ENCODE peak calls at places on chromosomes 6 and 20, in five cellular contexts. U is PC-9, R is HCT116, Y is astrocyte, B is GM23338. S is an unnamed sample.

GRCh38 chr6:135987226-135987625 is 135.7 kb downstream of the PDE7B start:
- DNase-seq in U (no peak), R (no peak), Y (no peak), B (no peak), S (no peak)

GRCh38 chr20:59603176-59603575 is 1.2 kb upstream of the PHACTR3 start:
- DNase-seq in U (no peak), R (no peak), Y (no peak), B (no peak), S (no peak)

GRCh38 chr6:121297699-121298098 is 36.6 kb downstream of the TBC1D32 start:
- DNase-seq in U (no peak), R (no peak), Y (no peak), B (no peak), S (peak)

GRCh38 chr20:3674447-3674846 is 7.4 kb downstream of the ADAM33 start:
- DNase-seq in U (no peak), R (no peak), Y (no peak), B (no peak), S (no peak)

GRCh38 chr6:150723857-150724256 is 124.2 kb downstream of the PLEKHG1 start:
- DNase-seq in U (no peak), R (no peak), Y (peak), B (no peak), S (no peak)

GRCh38 chr20:39378781-39379180 is 416.6 kb downstream of the DHX35 start:
- DNase-seq in U (no peak), R (no peak), Y (no peak), B (no peak), S (no peak)

GRCh38 chr20:32163951-32164350 is 43.6 kb downstream of the PLAGL2 start:
- DNase-seq in U (no peak), R (no peak), Y (no peak), B (no peak), S (no peak)

GRCh38 chr6:56537223-56537770 is 105.4 kb downstream of the DST start:
- DNase-seq in U (no peak), R (no peak), Y (no peak), B (no peak), S (no peak)

GRCh38 chr6:53879608-53880007 is 84.8 kb downstream of the LRRC1 start:
- DNase-seq in U (no peak), R (no peak), Y (no peak), B (no peak), S (no peak)

GRCh38 chr6:2817778-2818443 is 23.8 kb downstream of the SERPINB1 start:
- DNase-seq in U (no peak), R (no peak), Y (peak), B (no peak), S (peak)

GRCh38 chr6:122817766-122818165 is 28.7 kb downstream of the SMPDL3A start:
- DNase-seq in U (no peak), R (no peak), Y (no peak), B (no peak), S (no peak)

GRCh38 chr20:3784226-3784853 is 2.2 kb downstream of the CENPB start:
- DNase-seq in U (no peak), R (no peak), Y (no peak), B (no peak), S (no peak)

GRCh38 chr6:42257614-42258013 is 40.0 kb upstream of the MRPS10 start:
- DNase-seq in U (no peak), R (no peak), Y (no peak), B (peak), S (no peak)

GRCh38 chr20:21395666-21396044 is 1.7 kb downstream of the NKX2-4 start:
- DNase-seq in U (no peak), R (no peak), Y (no peak), B (peak), S (no peak)

GRCh38 chr6:131250121-131250520 is 114.9 kb downstream of the AKAP7 start:
- DNase-seq in U (peak), R (no peak), Y (peak), B (peak), S (peak)

GRCh38 chr20:62607366-62608217 is 34.7 kb upstream of the SLCO4A1 start:
- DNase-seq in U (no peak), R (no peak), Y (no peak), B (no peak), S (no peak)

GRCh38 chr6:28737750-28738395 is 185.9 kb downstream of the TRIM27 start:
- DNase-seq in U (no peak), R (no peak), Y (no peak), B (peak), S (no peak)

GRCh38 chr20:23361108-23361650 is 803 bp upstream of the GZF1 start:
- DNase-seq in U (no peak), R (no peak), Y (no peak), B (peak), S (peak)

GRCh38 chr20:43507150-43508080 is at the start of gene L3MBTL1:
- DNase-seq in U (peak), R (peak), Y (no peak), B (peak), S (peak)

GRCh38 chr6:51613558-51613957 is 473.9 kb downstream of the PKHD1 start:
- DNase-seq in U (no peak), R (no peak), Y (no peak), B (no peak), S (no peak)

GRCh38 chr6:1872649-1873131 is 263.0 kb downstream of the FOXC1 start:
- DNase-seq in U (no peak), R (no peak), Y (peak), B (peak), S (peak)

GRCh38 chr6:30450908-30451818 is 38.1 kb upstream of the HLA-E start:
- DNase-seq in U (no peak), R (no peak), Y (peak), B (peak), S (peak)

GRCh38 chr6:84074988-84075781 is 41.6 kb downstream of the MRAP2 start:
- DNase-seq in U (no peak), R (peak), Y (no peak), B (peak), S (no peak)

GRCh38 chr20:56656632-56657031 is 27.5 kb downstream of the TFAP2C start:
- DNase-seq in U (no peak), R (no peak), Y (no peak), B (no peak), S (no peak)

GRCh38 chr20:14687317-14687716 is 349.9 kb upstream of the FLRT3 start:
- DNase-seq in U (no peak), R (no peak), Y (no peak), B (no peak), S (no peak)

GRCh38 chr6:145732788-145733187 is 2.5 kb downstream of the EPM2A start:
- DNase-seq in U (no peak), R (no peak), Y (no peak), B (no peak), S (no peak)

GRCh38 chr6:132199343-132199742 is 201.9 kb downstream of the MOXD1 start:
- DNase-seq in U (no peak), R (no peak), Y (peak), B (no peak), S (peak)

GRCh38 chr6:123899745-123900144 is 96.1 kb downstream of the NKAIN2 start:
- DNase-seq in U (no peak), R (no peak), Y (no peak), B (no peak), S (no peak)

GRCh38 chr6:51495016-51495805 is 592.2 kb downstream of the PKHD1 start:
- DNase-seq in U (no peak), R (no peak), Y (no peak), B (peak), S (no peak)

GRCh38 chr6:156033598-156033997 is 578.0 kb upstream of the NOX3 start:
- DNase-seq in U (no peak), R (no peak), Y (no peak), B (no peak), S (no peak)

GRCh38 chr6:131293472-131293911 is 158.2 kb downstream of the AKAP7 start:
- DNase-seq in U (no peak), R (no peak), Y (no peak), B (peak), S (no peak)

GRCh38 chr6:2029130-2029794 is 216.1 kb downstream of the GMDS start:
- DNase-seq in U (peak), R (no peak), Y (no peak), B (no peak), S (no peak)

GRCh38 chr6:106973841-106974336 is 640 bp downstream of the CD24 start:
- DNase-seq in U (peak), R (no peak), Y (no peak), B (peak), S (no peak)
- TF ChIP-seq EZH2 in U (no peak), R (no peak), Y (peak), B (no peak), S (peak)

DNA sequence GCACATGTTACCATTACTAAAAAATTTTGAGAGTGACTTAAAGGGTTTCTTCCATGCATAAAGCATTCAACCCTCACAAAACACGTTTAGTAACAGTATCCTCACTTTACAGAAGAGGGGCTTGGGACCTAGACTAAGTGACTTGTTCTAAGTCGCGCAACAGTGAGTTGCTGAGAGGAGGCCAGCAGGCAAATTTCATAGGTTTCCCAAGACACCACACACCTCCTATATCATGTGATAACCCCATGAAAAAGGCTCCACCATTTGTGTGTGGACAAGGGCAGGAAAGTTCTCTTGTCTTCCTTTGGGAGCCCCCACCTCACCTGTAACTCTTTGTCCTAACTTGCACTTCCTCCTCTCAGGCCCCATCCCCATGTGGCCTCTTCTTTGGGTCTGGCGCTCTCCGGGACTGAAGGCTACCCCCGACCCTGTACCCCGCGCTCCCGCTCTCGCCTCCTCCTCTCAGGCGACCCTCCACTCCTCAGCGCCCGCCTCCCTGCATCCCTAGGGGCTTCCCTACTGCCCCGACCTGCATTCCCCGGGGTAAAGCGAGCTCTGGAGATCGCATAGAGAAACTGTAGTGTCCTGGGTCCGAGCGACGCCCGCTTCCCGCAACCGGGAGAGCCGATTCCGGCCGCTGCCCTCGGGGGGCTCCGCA is 397 bp downstream of the PSMB8 start:
- DNase-seq in U (no peak), R (no peak), Y (no peak), B (no peak), S (peak)
- TF ChIP-seq EZH2 in U (no peak), R (no peak), Y (no peak), B (no peak), S (no peak)

GRCh38 chr6:68634503-68635411 is at the start of gene ADGRB3:
- DNase-seq in U (peak), R (no peak), Y (peak), B (peak), S (peak)
- TF ChIP-seq EZH2 in U (no peak), R (no peak), Y (no peak), B (no peak), S (peak)

DNA sequence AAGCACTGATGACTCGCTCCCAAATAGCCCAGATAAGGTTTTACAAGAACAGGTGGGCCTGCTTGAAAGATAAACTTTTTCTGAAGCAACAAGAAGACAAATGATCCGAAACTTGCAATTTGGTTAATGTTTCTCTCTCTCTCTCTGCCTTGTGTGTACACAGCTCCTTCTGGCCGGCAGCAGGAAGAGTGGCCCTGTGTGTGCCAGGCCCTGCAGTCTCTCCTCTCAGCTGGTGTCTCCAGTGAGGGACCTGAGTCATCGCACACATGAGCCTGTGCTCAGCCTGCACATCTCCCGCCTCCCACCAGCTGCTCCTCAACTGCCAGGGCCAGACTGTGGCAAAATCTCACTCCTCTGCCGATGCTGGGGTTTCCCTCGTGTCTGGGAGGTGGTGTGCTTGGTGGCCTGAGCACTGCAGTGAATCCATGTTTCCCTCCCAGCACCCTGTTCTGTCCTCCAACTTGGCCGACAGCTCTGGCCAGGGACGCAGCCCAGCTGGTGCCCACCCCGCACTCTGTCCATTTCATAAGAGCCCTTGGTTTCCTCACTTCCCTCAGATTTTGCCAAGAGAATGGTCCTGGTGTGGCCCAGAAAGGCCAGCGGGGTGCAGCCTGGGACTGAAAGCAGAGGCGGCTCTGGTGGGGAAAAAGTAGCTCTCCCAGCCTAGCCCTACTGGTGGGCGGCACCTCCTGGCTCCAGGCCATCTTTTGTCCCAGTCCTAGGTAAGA is 49.4 kb downstream of the ERMARD start:
- DNase-seq in U (peak), R (peak), Y (peak), B (no peak), S (peak)
- TF ChIP-seq EZH2 in U (no peak), R (no peak), Y (no peak), B (no peak), S (no peak)

GRCh38 chr6:170286934-170287265 is 4.0 kb downstream of the DLL1 start:
- DNase-seq in U (no peak), R (no peak), Y (no peak), B (peak), S (no peak)
- TF ChIP-seq EZH2 in U (no peak), R (no peak), Y (no peak), B (no peak), S (no peak)

S was measured in fibroblast of lung.